ENCODE peak calls at places on chromosomes 16 and 17, in ten cellular contexts. P is caudate nucleus, F is left cardiac atrium, O is A172, D is aorta, H is RWPE1, B is iris pigment epithelial cell, A is NCI-H1417 treated with DMSO at 0.1 percent for 48 hours, S is NB4, R is midbrain. W is an unnamed sample.
A peak's percentile ranks its signal among the peaks of the same experiment; 100 is the strongest.

GRCh38 chr17:29838961-29839360 is 91.1 kb downstream of the SSH2 start:
- DNase-seq in P (no peak), F (peak; percentile 24), O (peak; percentile 37), D (no peak), H (no peak), B (peak; percentile 35), A (no peak), S (no peak), R (peak; percentile 7), W (peak; percentile 50)

GRCh38 chr16:58098207-58099096 is 30.7 kb downstream of the CFAP20 start:
- DNase-seq in P (no peak), F (no peak), O (peak; percentile 55), D (no peak), H (peak; percentile 70), B (peak; percentile 50), A (no peak), S (peak; percentile 26), R (no peak), W (no peak)

GRCh38 chr16:4601317-4602186 is 13.1 kb downstream of the UBALD1 start:
- DNase-seq in P (no peak), F (no peak), O (no peak), D (no peak), H (no peak), B (no peak), A (no peak), S (no peak), R (no peak), W (peak; percentile 25)

GRCh38 chr16:12017583-12017982 is 41.0 kb downstream of the SNX29 start:
- DNase-seq in P (no peak), F (no peak), O (peak; percentile 19), D (no peak), H (no peak), B (peak; percentile 77), A (no peak), S (no peak), R (no peak), W (no peak)

GRCh38 chr17:27354491-27355081 is 60.7 kb downstream of the WSB1 start:
- DNase-seq in P (no peak), F (no peak), O (no peak), D (no peak), H (no peak), B (no peak), A (no peak), S (peak; percentile 47), R (no peak), W (peak; percentile 33)

GRCh38 chr16:54883358-54883757 is 47.3 kb upstream of the IRX5 start:
- DNase-seq in P (no peak), F (no peak), O (no peak), D (no peak), H (no peak), B (no peak), A (no peak), S (no peak), R (no peak), W (no peak)

GRCh38 chr16:25633549-25633948 is 58.2 kb upstream of the HS3ST4 start:
- DNase-seq in P (no peak), F (no peak), O (no peak), D (no peak), H (peak; percentile 6), B (no peak), A (no peak), S (no peak), R (no peak), W (no peak)

GRCh38 chr16:86245895-86246294 is 264.4 kb upstream of the FOXF1 start:
- DNase-seq in P (no peak), F (no peak), O (no peak), D (no peak), H (no peak), B (no peak), A (no peak), S (no peak), R (no peak), W (no peak)

GRCh38 chr17:81002013-81002384 is 10.4 kb downstream of the CHMP6 start:
- DNase-seq in P (no peak), F (no peak), O (no peak), D (no peak), H (no peak), B (no peak), A (no peak), S (no peak), R (no peak), W (no peak)

GRCh38 chr17:50588391-50589111 is 28.0 kb downstream of the CACNA1G start:
- DNase-seq in P (no peak), F (no peak), O (no peak), D (no peak), H (no peak), B (no peak), A (no peak), S (no peak), R (no peak), W (peak; percentile 32)

GRCh38 chr17:73760186-73760758 is 116.0 kb upstream of the SDK2 start:
- DNase-seq in P (no peak), F (no peak), O (peak; percentile 14), D (no peak), H (no peak), B (no peak), A (peak; percentile 69), S (peak; percentile 34), R (no peak), W (no peak)

GRCh38 chr16:1908983-1909382 is 9.2 kb downstream of the HS3ST6 start:
- DNase-seq in P (no peak), F (no peak), O (no peak), D (no peak), H (no peak), B (no peak), A (no peak), S (no peak), R (no peak), W (no peak)

GRCh38 chr16:89693931-89694783 is 7.3 kb downstream of the SPATA2L start:
- DNase-seq in P (no peak), F (peak; percentile 15), O (no peak), D (no peak), H (no peak), B (no peak), A (no peak), S (no peak), R (no peak), W (no peak)

GRCh38 chr16:2798723-2799204 is 494 bp downstream of the PRSS41 start:
- DNase-seq in P (no peak), F (no peak), O (no peak), D (peak; percentile 37), H (no peak), B (no peak), A (no peak), S (no peak), R (no peak), W (no peak)

GRCh38 chr17:31564883-31565297 is 173.4 kb downstream of the RAB11FIP4 start:
- DNase-seq in P (no peak), F (peak; percentile 24), O (peak; percentile 89), D (no peak), H (no peak), B (peak; percentile 61), A (no peak), S (peak; percentile 80), R (no peak), W (peak; percentile 51)

GRCh38 chr16:29708917-29709600 is 30.1 kb downstream of the QPRT start:
- DNase-seq in P (no peak), F (no peak), O (no peak), D (no peak), H (no peak), B (no peak), A (no peak), S (no peak), R (no peak), W (no peak)

GRCh38 chr16:19123535-19124178 is 9.9 kb downstream of the ITPRIPL2 start:
- DNase-seq in P (no peak), F (no peak), O (peak; percentile 19), D (no peak), H (no peak), B (no peak), A (no peak), S (no peak), R (no peak), W (peak; percentile 19)

GRCh38 chr16:86661715-86662114 is 83.4 kb downstream of the FOXL1 start:
- DNase-seq in P (no peak), F (no peak), O (no peak), D (no peak), H (no peak), B (peak; percentile 42), A (no peak), S (no peak), R (no peak), W (no peak)

GRCh38 chr17:40516581-40517285 is 15.3 kb upstream of the TNS4 start:
- DNase-seq in P (no peak), F (no peak), O (peak; percentile 97), D (no peak), H (no peak), B (peak; percentile 55), A (no peak), S (peak; percentile 91), R (no peak), W (peak; percentile 48)

GRCh38 chr17:15442316-15443185 is 24.9 kb downstream of the CDRT4 start:
- DNase-seq in P (peak; percentile 19), F (no peak), O (no peak), D (no peak), H (no peak), B (no peak), A (no peak), S (no peak), R (peak; percentile 74), W (no peak)

GRCh38 chr16:67216612-67217490 is 10.1 kb upstream of the TMEM208 start:
- DNase-seq in P (no peak), F (peak; percentile 84), O (no peak), D (peak; percentile 81), H (no peak), B (no peak), A (no peak), S (no peak), R (peak; percentile 25), W (no peak)

GRCh38 chr17:74332763-74333220 is 6.8 kb downstream of the KIF19 start:
- DNase-seq in P (no peak), F (no peak), O (no peak), D (no peak), H (no peak), B (no peak), A (peak; percentile 78), S (no peak), R (no peak), W (no peak)

GRCh38 chr17:60128171-60128859 is 21.5 kb upstream of the CA4 start:
- DNase-seq in P (no peak), F (no peak), O (no peak), D (no peak), H (no peak), B (no peak), A (no peak), S (no peak), R (no peak), W (no peak)

GRCh38 chr17:17098426-17099035 is 56.3 kb downstream of the MPRIP start:
- DNase-seq in P (no peak), F (peak; percentile 65), O (no peak), D (no peak), H (no peak), B (no peak), A (no peak), S (no peak), R (no peak), W (peak; percentile 80)

GRCh38 chr16:50458694-50459271 is 89.4 kb upstream of the NKD1 start:
- DNase-seq in P (no peak), F (no peak), O (no peak), D (no peak), H (no peak), B (no peak), A (no peak), S (no peak), R (no peak), W (no peak)

GRCh38 chr17:41048441-41048840 is 1.3 kb upstream of the KRTAP2-1 start:
- DNase-seq in P (no peak), F (no peak), O (peak; percentile 64), D (no peak), H (peak; percentile 32), B (peak; percentile 56), A (no peak), S (no peak), R (no peak), W (peak; percentile 57)

GRCh38 chr16:2842340-2843000 is 12.4 kb downstream of the ZG16B start:
- DNase-seq in P (no peak), F (peak; percentile 70), O (no peak), D (no peak), H (no peak), B (peak; percentile 51), A (no peak), S (peak; percentile 34), R (peak; percentile 34), W (peak; percentile 47)

GRCh38 chr16:71479420-71479819 is 9.7 kb downstream of the ZNF19 start:
- DNase-seq in P (no peak), F (no peak), O (no peak), D (no peak), H (no peak), B (peak; percentile 56), A (no peak), S (peak; percentile 50), R (peak; percentile 27), W (peak; percentile 48)

W was measured in cardiac fibroblast.